ENCODE peak calls at places on chromosomes 5 and 9, in eight cellular contexts. T is A549, U is uterus, W is heart left ventricle, Z is breast epithelium, K is body of pancreas, P is suprapubic skin, C is IMR-90. B is an unnamed sample.

GRCh38 chr5:75265731-75266130 is 29.1 kb upstream of the ANKRD31 start:
- DNase-seq in C (peak), U (no peak), W (no peak), Z (no peak), P (no peak), T (peak), K (no peak), B (no peak)

GRCh38 chr5:55714339-55714738 is 2.2 kb upstream of the SLC38A9 start:
- DNase-seq in Z (no peak), U (no peak), W (no peak), P (no peak), K (no peak), C (no peak), T (peak), B (no peak)

GRCh38 chr5:146130440-146131045 is 25.2 kb upstream of the PLAC8L1 start:
- DNase-seq in Z (no peak), P (no peak), T (peak), W (no peak), U (no peak), C (peak), K (no peak), B (no peak)

GRCh38 chr5:42811591-42812392 is at the start of gene SELENOP:
- DNase-seq in P (no peak), Z (peak), U (peak), K (peak), W (peak), T (peak), C (no peak), B (peak)

GRCh38 chr5:35876922-35877321 is 20.2 kb downstream of the IL7R start:
- DNase-seq in U (no peak), K (no peak), C (no peak), Z (no peak), T (no peak), P (no peak), W (no peak), B (no peak)

GRCh38 chr5:2780421-2781171 is 29.1 kb upstream of the IRX2 start:
- DNase-seq in U (no peak), C (no peak), Z (peak), P (no peak), K (no peak), W (no peak), T (no peak), B (no peak)

GRCh38 chr5:108084105-108084504 is 297.8 kb downstream of the FBXL17 start:
- DNase-seq in U (no peak), T (no peak), P (no peak), C (peak), Z (no peak), K (no peak), W (no peak), B (no peak)

GRCh38 chr9:126604059-126604685 is 9.6 kb upstream of the LMX1B start:
- DNase-seq in C (no peak), Z (no peak), P (no peak), K (no peak), T (no peak), U (no peak), W (peak), B (no peak)

GRCh38 chr5:157456301-157456700 is 3.7 kb upstream of the NIPAL4 start:
- DNase-seq in K (no peak), T (no peak), C (no peak), U (no peak), Z (no peak), W (no peak), P (no peak), B (no peak)

GRCh38 chr9:87792831-87793288 is 66.9 kb downstream of the CTSL start:
- DNase-seq in K (peak), C (peak), P (no peak), U (peak), Z (peak), T (peak), W (peak), B (peak)
- TF ChIP-seq POLR2A in K (no peak), C (no peak), P (no peak), U (no peak), Z (no peak), T (no peak), W (no peak), B (no peak)

DNA sequence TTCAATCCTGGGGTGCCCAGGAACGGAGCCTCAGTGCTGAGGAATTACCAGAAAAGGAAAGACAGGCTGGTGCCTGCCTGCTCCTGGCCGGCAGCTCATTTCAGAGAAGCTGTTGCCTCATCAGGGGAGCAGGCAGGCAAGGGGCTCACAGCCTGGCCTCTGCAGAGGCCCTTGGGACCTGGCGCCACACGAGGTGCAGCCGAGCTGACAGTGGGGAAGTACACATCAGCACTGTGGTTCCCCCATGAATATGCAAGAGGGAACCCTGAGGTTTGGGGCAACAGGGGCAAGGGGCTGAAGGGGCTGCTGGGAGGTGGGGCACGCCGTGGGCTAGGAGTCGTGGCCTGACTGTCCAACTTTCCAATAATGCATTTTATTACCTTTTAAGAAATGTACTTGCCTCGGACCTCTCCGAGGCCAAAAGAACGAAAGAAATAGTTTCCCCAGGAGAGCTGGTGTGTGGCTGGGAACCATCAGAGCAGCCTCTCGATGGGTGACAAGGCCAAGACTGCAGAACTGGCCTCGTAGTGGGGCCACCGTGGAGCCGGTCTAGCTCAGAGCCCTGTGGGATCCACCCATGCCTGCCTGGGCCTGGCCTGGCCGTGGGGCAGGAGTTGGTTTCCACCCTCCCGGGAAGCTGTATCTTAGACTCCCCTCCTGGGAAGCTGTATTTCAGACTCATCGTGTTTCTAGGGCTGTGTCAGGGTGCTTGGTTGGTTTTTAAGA is 198.6 kb downstream of the PAX5 start:
- DNase-seq in U (no peak), C (no peak), T (no peak), K (no peak), Z (no peak), W (no peak), P (no peak), B (no peak)
- TF ChIP-seq POLR2A in U (no peak), C (no peak), T (no peak), K (no peak), Z (no peak), W (no peak), P (no peak), B (no peak)

DNA sequence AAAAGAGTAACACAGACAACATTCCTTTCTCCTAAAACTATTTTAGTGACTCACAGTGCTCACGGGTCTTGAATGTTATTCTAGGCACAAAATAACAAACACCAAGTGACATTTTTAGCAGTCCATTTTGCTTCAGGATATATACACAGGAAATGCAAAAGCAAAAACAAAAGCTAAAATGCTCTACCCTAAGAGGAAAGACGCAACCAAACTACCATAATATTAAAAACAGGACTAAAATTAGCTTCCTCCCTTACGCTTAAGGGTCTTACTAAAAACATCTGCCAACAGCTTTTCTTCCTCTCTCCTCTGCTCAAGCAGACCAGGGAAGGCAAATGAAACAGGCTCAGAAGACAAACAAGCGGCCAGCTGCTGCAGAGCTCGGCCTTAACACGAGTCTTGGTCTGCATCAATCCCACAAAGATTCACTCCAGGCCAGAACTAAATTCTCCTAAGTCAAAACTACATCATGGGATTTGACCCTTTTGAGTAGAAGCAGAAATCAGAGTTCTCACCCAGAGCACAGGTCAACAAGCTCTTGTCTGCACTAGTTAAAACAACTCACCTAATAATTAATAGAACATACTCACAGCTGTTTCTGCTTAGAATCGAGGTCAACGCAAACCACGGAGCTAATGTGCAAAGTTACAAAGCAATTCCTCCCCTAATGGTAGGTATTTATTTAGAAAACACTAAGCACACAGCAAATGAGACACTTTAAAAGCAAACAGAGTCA is 62.3 kb downstream of the RAPGEF1 start:
- DNase-seq in T (no peak), W (no peak), P (no peak), K (no peak), U (no peak), C (peak), Z (no peak), B (no peak)
- TF ChIP-seq POLR2A in T (no peak), W (no peak), P (no peak), K (no peak), U (no peak), C (no peak), Z (no peak), B (no peak)

DNA sequence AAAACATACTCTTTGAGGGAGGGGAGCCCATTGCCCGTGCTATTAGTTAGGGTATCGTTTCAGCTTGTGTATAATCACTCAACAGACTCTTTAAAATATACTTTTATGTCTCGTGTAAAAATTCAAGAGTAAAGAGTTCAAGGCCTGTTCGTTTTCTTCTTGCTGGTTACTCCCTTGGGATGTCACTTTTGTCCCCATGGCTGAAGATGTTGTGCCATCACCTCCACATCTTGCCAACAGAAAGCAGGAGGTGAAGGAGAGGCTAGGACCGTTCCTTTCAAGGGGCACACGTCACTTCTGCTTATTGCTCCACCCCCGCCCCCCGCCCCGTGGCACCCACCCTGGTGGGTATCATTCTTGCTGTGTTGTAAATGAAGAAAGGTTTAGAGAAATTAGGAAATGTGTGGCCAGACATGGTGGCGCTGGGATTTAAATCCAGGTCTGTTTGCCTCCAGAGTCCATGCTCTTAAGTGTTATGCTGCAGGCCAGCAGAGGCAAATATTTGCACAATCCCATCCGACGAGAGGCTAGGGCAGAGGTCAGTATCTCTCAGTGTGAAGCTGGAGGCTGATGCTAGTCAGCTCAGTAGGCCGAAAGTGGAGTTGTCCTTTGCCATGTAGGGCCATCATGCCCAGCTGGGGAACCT is 3.0 kb downstream of the MLANA start:
- DNase-seq in W (no peak), T (peak), P (no peak), Z (no peak), C (no peak), U (no peak), K (no peak), B (no peak)
- TF ChIP-seq POLR2A in W (no peak), T (no peak), P (no peak), Z (no peak), C (no peak), U (no peak), K (no peak), B (no peak)

GRCh38 chr9:37395229-37395628 is 27.3 kb upstream of the GRHPR start:
- DNase-seq in P (no peak), Z (no peak), K (no peak), W (no peak), U (no peak), T (no peak), C (no peak), B (no peak)

GRCh38 chr9:37395663-37396062 is 26.8 kb upstream of the GRHPR start:
- DNase-seq in U (no peak), T (no peak), Z (no peak), C (no peak), K (no peak), P (no peak), W (no peak), B (no peak)

GRCh38 chr9:37399336-37399735 is 23.2 kb upstream of the GRHPR start:
- DNase-seq in P (no peak), U (no peak), Z (no peak), K (no peak), W (no peak), T (no peak), C (no peak), B (no peak)

GRCh38 chr9:37398464-37399025 is 24.0 kb upstream of the GRHPR start:
- DNase-seq in Z (no peak), C (no peak), U (no peak), T (no peak), K (no peak), P (no peak), W (no peak), B (no peak)
- TF ChIP-seq POLR2A in Z (no peak), C (no peak), U (no peak), T (no peak), K (no peak), P (no peak), W (no peak), B (no peak)

GRCh38 chr9:133119039-133119438 is 2.0 kb downstream of the RALGDS start:
- DNase-seq in Z (peak), P (no peak), T (no peak), C (no peak), U (peak), W (no peak), K (no peak), B (no peak)
- TF ChIP-seq POLR2A in Z (no peak), P (no peak), T (no peak), C (no peak), U (no peak), W (no peak), K (peak), B (no peak)

DNA sequence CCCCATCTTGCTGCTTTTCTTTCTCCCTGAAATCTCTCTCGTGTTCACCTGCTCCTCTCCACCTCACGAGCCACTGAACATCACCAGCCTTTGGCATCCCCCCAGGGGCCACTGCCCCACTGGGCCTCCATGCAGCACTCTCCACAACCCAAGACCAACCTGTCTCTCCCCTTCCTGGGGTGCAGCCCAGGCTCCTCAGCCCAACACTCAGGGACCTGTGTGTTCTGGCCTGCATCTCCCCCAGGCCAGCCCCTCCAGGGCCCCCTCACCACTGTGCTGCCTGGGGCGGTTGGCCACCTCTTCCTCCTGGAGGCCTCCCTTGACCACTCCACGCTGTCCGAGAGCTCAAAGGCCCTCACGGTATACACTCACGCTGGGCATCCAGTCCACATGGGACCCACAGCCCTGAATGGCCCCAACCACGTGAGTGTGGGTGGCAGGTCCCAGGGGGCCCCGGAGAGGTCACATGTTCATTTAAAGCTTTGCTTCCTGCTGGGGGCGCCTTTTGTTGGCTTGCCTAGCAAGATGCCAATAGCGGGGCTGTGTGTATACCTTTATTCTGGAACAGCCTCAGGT is 453 bp upstream of the DOK3 start:
- DNase-seq in T (no peak), U (no peak), W (no peak), C (no peak), Z (no peak), K (no peak), P (no peak), B (no peak)
- TF ChIP-seq POLR2A in T (no peak), U (no peak), W (no peak), C (no peak), Z (no peak), K (no peak), P (no peak), B (no peak)

GRCh38 chr9:95516736-95517558 is at the start of gene PTCH1:
- DNase-seq in T (peak), C (peak), W (peak), Z (no peak), P (no peak), U (peak), K (peak), B (no peak)
- TF ChIP-seq POLR2A in T (no peak), C (no peak), W (no peak), Z (no peak), P (no peak), U (no peak), K (no peak), B (no peak)

B was measured in H54.